ENCODE peak calls at places on chromosomes 1 and 21, in eight cellular contexts. A, W, X, Q, V, S, P and J are unnamed samples.
A peak's percentile ranks its signal among the peaks of the same experiment; 100 is the strongest.

GRCh38 chr1:201565024-201565730 is 26.2 kb downstream of the NAV1 start:
- DNase-seq in A (peak; percentile 30), W (no peak), X (no peak), Q (no peak), V (no peak), S (no peak), P (no peak), J (no peak)

GRCh38 chr1:200740291-200741212 is 1.9 kb downstream of the CAMSAP2 start:
- DNase-seq in A (no peak), W (no peak), X (no peak), Q (peak; percentile 48), V (no peak), S (no peak), P (no peak), J (no peak)

GRCh38 chr1:238950786-238951185 is 435.6 kb upstream of the CHRM3 start:
- DNase-seq in A (no peak), W (no peak), X (no peak), Q (no peak), V (no peak), S (no peak), P (no peak), J (no peak)

GRCh38 chr1:170351368-170351946 is 180.5 kb upstream of the GORAB start:
- DNase-seq in A (no peak), W (no peak), X (no peak), Q (no peak), V (no peak), S (no peak), P (no peak), J (no peak)

GRCh38 chr1:153100241-153100640 is 5.9 kb upstream of the SPRR2E start:
- DNase-seq in A (no peak), W (peak; percentile 10), X (no peak), Q (peak; percentile 63), V (no peak), S (no peak), P (no peak), J (no peak)

GRCh38 chr1:155729031-155729898 is 40.4 kb downstream of the DAP3 start:
- DNase-seq in A (peak; percentile 19), W (peak; percentile 81), X (peak; percentile 53), Q (peak; percentile 75), V (peak; percentile 76), S (no peak), P (peak; percentile 30), J (peak; percentile 46)

GRCh38 chr1:244662604-244663003 is 9.7 kb downstream of the DESI2 start:
- DNase-seq in A (no peak), W (no peak), X (no peak), Q (no peak), V (no peak), S (no peak), P (no peak), J (no peak)

GRCh38 chr1:116326486-116326885 is 46.6 kb upstream of the ATP1A1 start:
- DNase-seq in A (no peak), W (no peak), X (no peak), Q (no peak), V (no peak), S (no peak), P (no peak), J (no peak)

GRCh38 chr21:42674351-42674940 is 21.0 kb downstream of the PDE9A start:
- DNase-seq in A (no peak), W (no peak), X (no peak), Q (no peak), V (no peak), S (peak; percentile 80), P (no peak), J (peak; percentile 12)

GRCh38 chr1:23282967-23283366 is 61.1 kb downstream of the HNRNPR start:
- DNase-seq in A (no peak), W (peak; percentile 34), X (no peak), Q (peak; percentile 70), V (no peak), S (no peak), P (no peak), J (no peak)

GRCh38 chr21:15749868-15750174 is 20.0 kb downstream of the USP25 start:
- DNase-seq in A (no peak), W (no peak), X (no peak), Q (no peak), V (no peak), S (no peak), P (no peak), J (no peak)

GRCh38 chr1:38587734-38588133 is 271.8 kb downstream of the RRAGC start:
- DNase-seq in A (no peak), W (no peak), X (no peak), Q (no peak), V (no peak), S (no peak), P (no peak), J (no peak)

GRCh38 chr1:230825061-230825803 is 43.1 kb downstream of the C1orf198 start:
- DNase-seq in A (no peak), W (peak; percentile 33), X (no peak), Q (peak; percentile 49), V (no peak), S (no peak), P (no peak), J (no peak)

GRCh38 chr1:74197255-74197654 is 721 bp downstream of the LRRIQ3 start:
- DNase-seq in A (no peak), W (no peak), X (no peak), Q (no peak), V (no peak), S (no peak), P (no peak), J (no peak)

GRCh38 chr1:202671388-202671787 is 38.9 kb downstream of the SYT2 start:
- DNase-seq in A (no peak), W (no peak), X (peak; percentile 86), Q (no peak), V (no peak), S (no peak), P (no peak), J (peak; percentile 11)

GRCh38 chr1:25997759-25998074 is at the start of gene PAFAH2:
- DNase-seq in A (no peak), W (no peak), X (no peak), Q (no peak), V (no peak), S (no peak), P (peak; percentile 20), J (no peak)

GRCh38 chr21:25639167-25639921 is at the start of gene JAM2:
- DNase-seq in A (peak; percentile 22), W (peak; percentile 15), X (no peak), Q (no peak), V (no peak), S (peak; percentile 76), P (peak; percentile 57), J (peak; percentile 14)

GRCh38 chr1:111471012-111471411 is 2.8 kb upstream of the C1orf162 start:
- DNase-seq in A (no peak), W (no peak), X (no peak), Q (no peak), V (no peak), S (no peak), P (peak; percentile 88), J (peak; percentile 11)

GRCh38 chr1:169100208-169100882 is 6.1 kb upstream of the ATP1B1 start:
- DNase-seq in A (no peak), W (no peak), X (no peak), Q (no peak), V (no peak), S (no peak), P (no peak), J (no peak)

DNA sequence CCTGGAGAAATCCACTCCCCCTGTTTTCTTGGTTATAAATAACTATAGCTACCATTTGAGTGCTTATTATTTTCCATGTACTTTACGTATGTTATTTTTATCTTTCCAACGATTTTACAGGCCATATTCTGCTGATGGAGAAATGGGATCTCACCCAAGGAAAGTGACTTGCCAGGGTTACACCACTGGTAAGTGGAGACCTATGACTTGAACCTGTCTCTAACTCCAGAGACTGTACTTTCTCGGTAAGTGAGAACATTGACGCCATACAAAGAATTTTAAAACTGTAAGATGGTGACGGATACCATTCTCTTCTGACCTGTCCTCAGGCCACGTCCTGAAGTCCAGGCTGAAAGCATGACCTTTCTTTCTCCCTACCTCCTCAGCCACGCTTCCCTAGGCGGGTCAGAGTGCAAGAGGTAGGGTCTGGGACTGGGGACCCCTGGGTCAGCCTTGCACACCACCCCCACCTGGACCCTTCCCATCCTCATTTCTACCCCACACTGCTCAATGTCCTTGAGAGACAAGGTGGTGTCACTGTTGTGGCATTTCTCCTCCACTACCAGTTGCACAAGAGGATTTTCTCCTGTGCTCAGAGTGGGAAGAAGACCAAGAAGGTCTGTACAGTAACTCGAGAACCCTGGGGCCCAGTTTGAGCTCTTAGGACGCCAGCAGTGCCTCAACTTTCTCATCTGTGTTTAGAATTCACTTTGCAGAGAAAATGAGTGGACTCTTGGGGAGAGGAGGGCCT is 49.2 kb upstream of the CD34 start:
- DNase-seq in A (no peak), W (no peak), X (no peak), Q (no peak), V (no peak), S (no peak), P (no peak), J (no peak)
- H3K4me3 ChIP-seq in A (peak overlapping the region; percentile 32), W (no peak overlapping the region), X (peak overlapping the region; percentile 50), Q (no peak overlapping the region), V (no peak overlapping the region), S (peak overlapping the region; percentile 58), P (no peak overlapping the region), J (no peak overlapping the region)

GRCh38 chr1:65422241-65423203 is 2.1 kb downstream of the LEPR start:
- DNase-seq in A (no peak), W (peak; percentile 38), X (no peak), Q (peak; percentile 39), V (no peak), S (no peak), P (no peak), J (no peak)
- TF ChIP-seq POLR2A in A (no peak), W (no peak), X (no peak), Q (no peak), V (no peak), S (no peak), P (no peak), J (no peak)

GRCh38 chr1:84171471-84171870 is 27.4 kb downstream of the PRKACB start:
- DNase-seq in A (no peak), W (no peak), X (no peak), Q (peak; percentile 62), V (no peak), S (no peak), P (no peak), J (no peak)

GRCh38 chr1:84166797-84167196 is 22.7 kb downstream of the PRKACB start:
- DNase-seq in A (no peak), W (no peak), X (no peak), Q (no peak), V (no peak), S (no peak), P (no peak), J (no peak)

GRCh38 chr1:84165566-84165965 is 21.5 kb downstream of the PRKACB start:
- DNase-seq in A (no peak), W (no peak), X (no peak), Q (no peak), V (no peak), S (no peak), P (no peak), J (no peak)

GRCh38 chr1:84170171-84170570 is 26.1 kb downstream of the PRKACB start:
- DNase-seq in A (no peak), W (no peak), X (no peak), Q (peak; percentile 30), V (no peak), S (no peak), P (no peak), J (no peak)

GRCh38 chr1:84168783-84169182 is 24.7 kb downstream of the PRKACB start:
- DNase-seq in A (no peak), W (no peak), X (no peak), Q (no peak), V (no peak), S (no peak), P (no peak), J (no peak)
- H3K4me3 ChIP-seq in A (no peak overlapping the region), W (no peak overlapping the region), X (no peak overlapping the region), Q (no peak overlapping the region), V (no peak overlapping the region), S (no peak overlapping the region), P (no peak overlapping the region), J (no peak overlapping the region)

GRCh38 chr1:43978264-43978550 is 803 bp upstream of the B4GALT2 start:
- DNase-seq in A (no peak), W (no peak), X (no peak), Q (no peak), V (peak; percentile 56), S (no peak), P (no peak), J (no peak)
- TF ChIP-seq POLR2A in A (no peak), W (no peak), X (no peak), Q (no peak), V (no peak), S (no peak), P (no peak), J (no peak)